ENCODE peak calls at places on chromosome 19, in seven cellular contexts. One of them, this sample, is unnamed.

GRCh38 chr19:10762656-10763055 is 44.8 kb downstream of the DNM2 start:
- DNase-seq in EL: no peak
- DNase-seq in SK-N-DZ: no peak
- DNase-seq in T-helper 17 cell: peak; percentile 19
- DNase-seq in cardiac muscle cell: no peak
- DNase-seq in WTC11: no peak
- DNase-seq in PC-3: peak; percentile 51
- DNase-seq in this sample: no peak

GRCh38 chr19:49555600-49556411 is 24.6 kb downstream of the NOSIP start:
- DNase-seq in SK-N-DZ: no peak
- DNase-seq in WTC11: peak; percentile 95
- DNase-seq in T-helper 17 cell: peak; percentile 75
- DNase-seq in PC-3: peak; percentile 35
- DNase-seq in cardiac muscle cell: peak; percentile 52
- DNase-seq in EL: peak; percentile 25
- DNase-seq in this sample: no peak

GRCh38 chr19:18601875-18602274 is 4.7 kb downstream of the CRLF1 start:
- DNase-seq in cardiac muscle cell: no peak
- DNase-seq in PC-3: no peak
- DNase-seq in SK-N-DZ: no peak
- DNase-seq in T-helper 17 cell: no peak
- DNase-seq in WTC11: no peak
- DNase-seq in EL: no peak
- DNase-seq in this sample: no peak

GRCh38 chr19:29526730-29527499 is 1.1 kb downstream of the VSTM2B start:
- DNase-seq in PC-3: no peak
- DNase-seq in SK-N-DZ: no peak
- DNase-seq in WTC11: peak; percentile 49
- DNase-seq in cardiac muscle cell: no peak
- DNase-seq in EL: no peak
- DNase-seq in T-helper 17 cell: no peak
- DNase-seq in this sample: peak; percentile 83

GRCh38 chr19:6738726-6739389 is 622 bp upstream of the TRIP10 start:
- DNase-seq in EL: no peak
- DNase-seq in cardiac muscle cell: no peak
- DNase-seq in SK-N-DZ: no peak
- DNase-seq in WTC11: peak; percentile 62
- DNase-seq in PC-3: no peak
- DNase-seq in T-helper 17 cell: no peak
- DNase-seq in this sample: peak; percentile 66

GRCh38 chr19:31567776-31568175 is 218.5 kb upstream of the TSHZ3 start:
- DNase-seq in PC-3: no peak
- DNase-seq in WTC11: no peak
- DNase-seq in EL: no peak
- DNase-seq in T-helper 17 cell: no peak
- DNase-seq in SK-N-DZ: no peak
- DNase-seq in cardiac muscle cell: no peak
- DNase-seq in this sample: no peak

GRCh38 chr19:2949939-2950285 is 5.1 kb upstream of the ZNF77 start:
- DNase-seq in T-helper 17 cell: no peak
- DNase-seq in EL: peak; percentile 23
- DNase-seq in SK-N-DZ: peak; percentile 53
- DNase-seq in PC-3: peak; percentile 4
- DNase-seq in WTC11: no peak
- DNase-seq in cardiac muscle cell: peak; percentile 74
- DNase-seq in this sample: no peak

GRCh38 chr19:29612801-29613595 is 6.9 kb downstream of the POP4 start:
- DNase-seq in EL: no peak
- DNase-seq in T-helper 17 cell: no peak
- DNase-seq in PC-3: no peak
- DNase-seq in WTC11: no peak
- DNase-seq in SK-N-DZ: no peak
- DNase-seq in cardiac muscle cell: no peak
- DNase-seq in this sample: no peak

GRCh38 chr19:45981350-45981749 is 7.7 kb upstream of the NOVA2 start:
- DNase-seq in T-helper 17 cell: no peak
- DNase-seq in SK-N-DZ: no peak
- DNase-seq in PC-3: no peak
- DNase-seq in WTC11: no peak
- DNase-seq in cardiac muscle cell: peak; percentile 42
- DNase-seq in EL: no peak
- DNase-seq in this sample: no peak

GRCh38 chr19:22784051-22784450 is at the start of gene ZNF99:
- DNase-seq in WTC11: no peak
- DNase-seq in PC-3: no peak
- DNase-seq in SK-N-DZ: peak; percentile 1
- DNase-seq in T-helper 17 cell: no peak
- DNase-seq in cardiac muscle cell: no peak
- DNase-seq in EL: no peak
- DNase-seq in this sample: peak; percentile 74

GRCh38 chr19:7463575-7463974 is 25.3 kb downstream of the PEX11G start:
- DNase-seq in cardiac muscle cell: no peak
- DNase-seq in EL: no peak
- DNase-seq in SK-N-DZ: no peak
- DNase-seq in WTC11: no peak
- DNase-seq in T-helper 17 cell: no peak
- DNase-seq in PC-3: no peak
- DNase-seq in this sample: no peak

GRCh38 chr19:7337380-7338194 is 11.2 kb upstream of the ARHGEF18 start:
- DNase-seq in PC-3: no peak
- DNase-seq in T-helper 17 cell: no peak
- DNase-seq in SK-N-DZ: no peak
- DNase-seq in EL: no peak
- DNase-seq in cardiac muscle cell: no peak
- DNase-seq in WTC11: no peak
- DNase-seq in this sample: no peak

GRCh38 chr19:13006431-13007281 is 11.4 kb downstream of the NFIX start:
- DNase-seq in cardiac muscle cell: no peak
- DNase-seq in WTC11: no peak
- DNase-seq in PC-3: no peak
- DNase-seq in T-helper 17 cell: no peak
- DNase-seq in EL: no peak
- DNase-seq in SK-N-DZ: no peak
- DNase-seq in this sample: no peak

GRCh38 chr19:6092329-6093286 is 17.7 kb downstream of the RFX2 start:
- DNase-seq in T-helper 17 cell: no peak
- DNase-seq in SK-N-DZ: peak; percentile 42
- DNase-seq in EL: peak; percentile 88
- DNase-seq in WTC11: peak; percentile 68
- DNase-seq in cardiac muscle cell: peak; percentile 77
- DNase-seq in PC-3: peak; percentile 90
- DNase-seq in this sample: peak; percentile 80

GRCh38 chr19:19610376-19611240 is 7.9 kb downstream of the PBX4 start:
- DNase-seq in PC-3: no peak
- DNase-seq in cardiac muscle cell: no peak
- DNase-seq in SK-N-DZ: no peak
- DNase-seq in EL: no peak
- DNase-seq in WTC11: no peak
- DNase-seq in T-helper 17 cell: no peak
- DNase-seq in this sample: no peak

GRCh38 chr19:35431147-35431807 is 16.8 kb upstream of the FFAR2 start:
- DNase-seq in SK-N-DZ: no peak
- DNase-seq in WTC11: no peak
- DNase-seq in T-helper 17 cell: no peak
- DNase-seq in PC-3: no peak
- DNase-seq in EL: no peak
- DNase-seq in cardiac muscle cell: peak; percentile 45
- DNase-seq in this sample: no peak

GRCh38 chr19:47331931-47332547 is at the start of gene C5AR2:
- DNase-seq in WTC11: no peak
- DNase-seq in PC-3: no peak
- DNase-seq in EL: no peak
- DNase-seq in T-helper 17 cell: no peak
- DNase-seq in cardiac muscle cell: no peak
- DNase-seq in SK-N-DZ: no peak
- DNase-seq in this sample: no peak

GRCh38 chr19:14089412-14089661 is 1.2 kb downstream of the SAMD1 start:
- DNase-seq in EL: no peak
- DNase-seq in cardiac muscle cell: peak; percentile 33
- DNase-seq in PC-3: peak; percentile 21
- DNase-seq in SK-N-DZ: no peak
- DNase-seq in WTC11: no peak
- DNase-seq in T-helper 17 cell: no peak
- DNase-seq in this sample: no peak

GRCh38 chr19:6955082-6955481 is 66.1 kb downstream of the MBD3L2B start:
- DNase-seq in T-helper 17 cell: no peak
- DNase-seq in PC-3: no peak
- DNase-seq in cardiac muscle cell: no peak
- DNase-seq in EL: no peak
- DNase-seq in SK-N-DZ: no peak
- DNase-seq in WTC11: no peak
- DNase-seq in this sample: no peak

GRCh38 chr19:15828121-15828620 is 12.7 kb upstream of the OR10H1 start:
- DNase-seq in T-helper 17 cell: no peak
- DNase-seq in WTC11: no peak
- DNase-seq in PC-3: no peak
- DNase-seq in cardiac muscle cell: no peak
- DNase-seq in SK-N-DZ: no peak
- DNase-seq in EL: no peak
- DNase-seq in this sample: no peak

GRCh38 chr19:10692673-10693264 is 8.5 kb upstream of the QTRT1 start:
- DNase-seq in EL: no peak
- DNase-seq in cardiac muscle cell: no peak
- DNase-seq in PC-3: no peak
- DNase-seq in SK-N-DZ: no peak
- DNase-seq in WTC11: no peak
- DNase-seq in T-helper 17 cell: no peak
- DNase-seq in this sample: no peak

GRCh38 chr19:3131168-3131567 is 4.7 kb upstream of the GNA15 start:
- DNase-seq in WTC11: no peak
- DNase-seq in EL: no peak
- DNase-seq in T-helper 17 cell: no peak
- DNase-seq in PC-3: no peak
- DNase-seq in cardiac muscle cell: no peak
- DNase-seq in SK-N-DZ: no peak
- DNase-seq in this sample: no peak

GRCh38 chr19:44925114-44925891 is 10.9 kb downstream of the APOC1 start:
- DNase-seq in PC-3: no peak
- DNase-seq in cardiac muscle cell: peak; percentile 95
- DNase-seq in WTC11: no peak
- DNase-seq in SK-N-DZ: no peak
- DNase-seq in T-helper 17 cell: no peak
- DNase-seq in EL: peak; percentile 72
- DNase-seq in this sample: no peak

GRCh38 chr19:50252887-50253268 is 49.5 kb downstream of the MYH14 start:
- DNase-seq in SK-N-DZ: no peak
- DNase-seq in T-helper 17 cell: no peak
- DNase-seq in WTC11: no peak
- DNase-seq in PC-3: no peak
- DNase-seq in cardiac muscle cell: no peak
- DNase-seq in EL: no peak
- DNase-seq in this sample: no peak

GRCh38 chr19:46963093-46963734 is 56.4 kb upstream of the NPAS1 start:
- DNase-seq in EL: peak; percentile 95
- DNase-seq in cardiac muscle cell: peak; percentile 96
- DNase-seq in WTC11: no peak
- DNase-seq in PC-3: peak; percentile 41
- DNase-seq in SK-N-DZ: no peak
- DNase-seq in T-helper 17 cell: no peak
- DNase-seq in this sample: no peak

GRCh38 chr19:1651548-1652394 is 644 bp downstream of the TCF3 start:
- DNase-seq in SK-N-DZ: no peak
- DNase-seq in EL: peak; percentile 39
- DNase-seq in PC-3: no peak
- DNase-seq in T-helper 17 cell: peak; percentile 32
- DNase-seq in cardiac muscle cell: peak; percentile 39
- DNase-seq in WTC11: no peak
- DNase-seq in this sample: peak; percentile 67

GRCh38 chr19:14432817-14433453 is at the start of gene PKN1:
- DNase-seq in cardiac muscle cell: peak; percentile 46
- DNase-seq in PC-3: peak; percentile 46
- DNase-seq in EL: peak; percentile 56
- DNase-seq in SK-N-DZ: peak; percentile 43
- DNase-seq in T-helper 17 cell: peak; percentile 37
- DNase-seq in WTC11: peak; percentile 72
- DNase-seq in this sample: peak; percentile 76

GRCh38 chr19:709196-709964 is 645 bp downstream of the PALM start:
- DNase-seq in WTC11: no peak
- DNase-seq in T-helper 17 cell: no peak
- DNase-seq in cardiac muscle cell: no peak
- DNase-seq in SK-N-DZ: no peak
- DNase-seq in EL: no peak
- DNase-seq in PC-3: no peak
- DNase-seq in this sample: peak; percentile 59

GRCh38 chr19:48271531-48272151 is 1.8 kb downstream of the ZNF114 start:
- DNase-seq in SK-N-DZ: peak; percentile 55
- DNase-seq in EL: peak; percentile 68
- DNase-seq in WTC11: peak; percentile 68
- DNase-seq in PC-3: peak; percentile 23
- DNase-seq in T-helper 17 cell: no peak
- DNase-seq in cardiac muscle cell: peak; percentile 64
- DNase-seq in this sample: peak; percentile 92

GRCh38 chr19:16301999-16302694 is 22.5 kb upstream of the KLF2 start:
- DNase-seq in EL: peak; percentile 36
- DNase-seq in PC-3: peak; percentile 92
- DNase-seq in cardiac muscle cell: no peak
- DNase-seq in SK-N-DZ: no peak
- DNase-seq in WTC11: no peak
- DNase-seq in T-helper 17 cell: no peak
- DNase-seq in this sample: no peak